ENCODE peak calls at places on chromosomes 6 and 20, in seven cellular contexts. B is SK-MEL-5; K is GM03348; D is left ventricle myocardium inferior; W is stimulated activated CD4-positive, alpha-beta T cell treated with anti-CD3 and anti-CD28 coated beads, Interleukin-12 subunit alpha, Interleukin-12 subunit beta, amount 100 ng/mL, for 4 hours; L is amniotic stem cell; P is transverse colon. S is an unnamed sample.

GRCh38 chr6:166736606-166737005 is 109.6 kb upstream of the RPS6KA2 start:
- DNase-seq in W (no peak), D (no peak), B (no peak), P (no peak), K (no peak), L (peak), S (peak)

GRCh38 chr20:17867119-17867518 is 101.5 kb downstream of the SNX5 start:
- DNase-seq in W (no peak), D (no peak), P (no peak), B (no peak), K (no peak), L (no peak), S (no peak)

GRCh38 chr6:52388790-52389189 is 26.8 kb downstream of the PAQR8 start:
- DNase-seq in P (no peak), W (no peak), K (no peak), D (no peak), B (no peak), L (no peak), S (no peak)

GRCh38 chr20:34322267-34323105 is 19.3 kb upstream of the AHCY start:
- DNase-seq in P (no peak), B (no peak), D (no peak), K (no peak), W (no peak), L (no peak), S (no peak)

GRCh38 chr6:143634486-143634885 is 43.3 kb upstream of the PHACTR2 start:
- DNase-seq in L (no peak), K (no peak), P (no peak), D (no peak), W (no peak), B (no peak), S (peak)

GRCh38 chr6:161584929-161585328 is 311.1 kb upstream of the AGPAT4 start:
- DNase-seq in P (no peak), D (no peak), W (no peak), K (no peak), L (no peak), B (no peak), S (no peak)

GRCh38 chr6:30483677-30484279 is 5.5 kb upstream of the HLA-E start:
- DNase-seq in D (no peak), W (no peak), L (peak), K (peak), B (peak), P (no peak), S (peak)

GRCh38 chr20:22308934-22309333 is 275.4 kb downstream of the FOXA2 start:
- DNase-seq in B (no peak), K (no peak), W (no peak), P (no peak), L (no peak), D (no peak), S (no peak)

GRCh38 chr6:118394106-118394505 is 154.0 kb upstream of the PLN start:
- DNase-seq in P (no peak), B (no peak), W (no peak), K (no peak), L (no peak), D (no peak), S (no peak)

GRCh38 chr6:155495011-155495768 is 39.6 kb upstream of the NOX3 start:
- DNase-seq in D (peak), W (no peak), K (peak), P (peak), B (peak), L (peak), S (no peak)

GRCh38 chr20:5470943-5471342 is 154.2 kb upstream of the PROKR2 start:
- DNase-seq in W (no peak), B (no peak), L (no peak), P (no peak), K (no peak), D (no peak), S (no peak)

GRCh38 chr6:167398214-167399050 is 73.5 kb downstream of the TTLL2 start:
- DNase-seq in L (no peak), B (no peak), W (no peak), K (no peak), D (no peak), P (no peak), S (no peak)

GRCh38 chr20:63308218-63308911 is 15.4 kb downstream of the COL20A1 start:
- DNase-seq in K (no peak), D (peak), B (no peak), L (no peak), W (no peak), P (no peak), S (no peak)

GRCh38 chr20:8858181-8858794 is 210.6 kb upstream of the PLCB4 start:
- DNase-seq in D (no peak), W (no peak), P (no peak), L (no peak), B (no peak), K (no peak), S (no peak)

GRCh38 chr20:38418509-38419204 is 16.5 kb downstream of the SNHG17 start:
- DNase-seq in P (no peak), K (peak), B (peak), L (no peak), W (no peak), D (peak), S (no peak)

GRCh38 chr6:138943089-138943625 is 44.9 kb downstream of the REPS1 start:
- DNase-seq in W (no peak), P (no peak), K (no peak), L (no peak), D (no peak), B (no peak), S (peak)

GRCh38 chr20:40657526-40657925 is 31.5 kb downstream of the MAFB start:
- DNase-seq in L (no peak), B (no peak), K (peak), D (peak), P (no peak), W (no peak), S (no peak)

GRCh38 chr20:1644101-1644962 is 13.2 kb downstream of the SIRPG start:
- DNase-seq in P (no peak), D (no peak), L (no peak), W (no peak), B (no peak), K (no peak), S (no peak)

GRCh38 chr6:22467645-22468044 is 101.7 kb upstream of the HDGFL1 start:
- DNase-seq in B (no peak), W (no peak), P (no peak), K (no peak), D (no peak), L (no peak), S (no peak)

GRCh38 chr20:39660251-39660650 is 698.1 kb downstream of the DHX35 start:
- DNase-seq in W (no peak), L (no peak), K (no peak), P (no peak), D (no peak), B (no peak), S (peak)

GRCh38 chr6:167745660-167746376 is 80.9 kb upstream of the AFDN start:
- DNase-seq in L (no peak), W (no peak), K (no peak), B (no peak), D (peak), P (no peak), S (no peak)

GRCh38 chr6:45377041-45377554 is 636 bp downstream of the SUPT3H start:
- DNase-seq in B (no peak), W (no peak), P (no peak), L (no peak), D (no peak), K (no peak), S (no peak)

GRCh38 chr6:89433637-89434499 is 916 bp downstream of the ANKRD6 start:
- DNase-seq in P (peak), W (peak), B (peak), D (peak), L (no peak), K (no peak), S (no peak)

GRCh38 chr6:105797313-105797970 is 288.7 kb upstream of the PRDM1 start:
- DNase-seq in B (no peak), P (no peak), W (no peak), K (no peak), D (no peak), L (no peak), S (no peak)

GRCh38 chr6:89081423-89082322 is 1.1 kb downstream of the PNRC1 start:
- DNase-seq in K (peak), D (peak), B (peak), P (peak), W (peak), L (peak), S (peak)

GRCh38 chr6:81485395-81485794 is 267.1 kb downstream of the TENT5A start:
- DNase-seq in D (no peak), B (no peak), L (no peak), W (no peak), P (no peak), K (no peak), S (no peak)

GRCh38 chr6:971981-972640 is 279.2 kb upstream of the EXOC2 start:
- DNase-seq in P (no peak), W (no peak), L (no peak), D (no peak), K (peak), B (peak), S (no peak)

GRCh38 chr20:38985603-38986170 is 23.5 kb downstream of the DHX35 start:
- DNase-seq in K (peak), D (no peak), P (no peak), L (no peak), B (no peak), W (no peak), S (peak)